ENCODE peak calls at places on chromosomes 1 and 21, in nine cellular contexts. O is NCI-H1092 treated with DMSO at 0.1 percent for 48 hours; L is endothelial cell; M is neural progenitor cell; K is HL-60; I is stimulated activated naive CD4-positive, alpha-beta T cell; P is stimulated activated CD4-positive, alpha-beta T cell treated with anti-CD3 and anti-CD28 coated beads, TNF-alpha, amount 100 ng/mL, for 1 hour; H is colonic mucosa; B is stomach. E is an unnamed sample.

GRCh38 chr1:20371411-20371810 is 80.7 kb downstream of the VWA5B1 start:
- DNase-seq in O (no peak), L (peak), M (peak), K (no peak), I (no peak), P (no peak), H (no peak), B (no peak), E (no peak)

GRCh38 chr1:224640018-224640417 is 23.9 kb downstream of the CNIH3 start:
- DNase-seq in O (no peak), L (no peak), M (no peak), K (no peak), I (no peak), P (no peak), H (no peak), B (no peak), E (no peak)

GRCh38 chr21:39610705-39611104 is 2.0 kb upstream of the B3GALT5 start:
- DNase-seq in O (no peak), L (no peak), M (peak), K (no peak), I (no peak), P (no peak), H (peak), B (no peak), E (no peak)

GRCh38 chr21:32423320-32423719 is 10.8 kb downstream of the EVA1C start:
- DNase-seq in O (no peak), L (no peak), M (no peak), K (no peak), I (no peak), P (no peak), H (no peak), B (no peak), E (no peak)

GRCh38 chr21:37259426-37259825 is 7.7 kb downstream of the VPS26C start:
- DNase-seq in O (no peak), L (no peak), M (no peak), K (no peak), I (no peak), P (no peak), H (no peak), B (no peak), E (no peak)

GRCh38 chr1:27004471-27005165 is 8.0 kb downstream of the TENT5B start:
- DNase-seq in O (no peak), L (no peak), M (no peak), K (no peak), I (no peak), P (no peak), H (no peak), B (peak), E (no peak)

GRCh38 chr1:167136191-167136614 is 42.3 kb downstream of the STYXL2 start:
- DNase-seq in O (no peak), L (no peak), M (peak), K (no peak), I (no peak), P (no peak), H (peak), B (no peak), E (no peak)

GRCh38 chr1:212482352-212483153 is 49.8 kb downstream of the NENF start:
- DNase-seq in O (no peak), L (no peak), M (no peak), K (no peak), I (no peak), P (no peak), H (no peak), B (no peak), E (no peak)

E was measured in activated T-helper 2 cell treated with anti-CD3 and anti-CD28 coated beads, Interferon-gamma antibody, Interleukin-2, Interleukin-4, amounts not matched to agents 10 μg/mL and 5 μg/mL and 100 μg/mL, durations not matched to agents 14 hours and 24 hours and 36 hours.